ENCODE peak calls at places on chromosomes 3 and 15, in five cellular contexts. K is mesenchymal stem cell, L is SK-N-SH, P is PC-9, U is MM.1S. R is an unnamed sample. For H3K36me3, the result is how much of the 10 kb centered on the place peaks cover.

GRCh38 chr3:14317057-14317553 is 85.3 kb upstream of the SLC6A6 start:
- DNase-seq in K (no peak), L (no peak), P (peak), U (no peak), R (peak)

GRCh38 chr3:12227833-12228232 is 61.0 kb upstream of the PPARG start:
- DNase-seq in K (peak), L (no peak), P (peak), U (no peak), R (peak)

GRCh38 chr3:108662141-108662738 is 72.7 kb downstream of the DZIP3 start:
- DNase-seq in K (peak), L (peak), P (peak), U (peak), R (peak)

GRCh38 chr3:16071246-16071645 is 103.2 kb upstream of the GALNT15 start:
- DNase-seq in K (no peak), L (no peak), P (no peak), U (no peak), R (no peak)

GRCh38 chr15:100221461-100222348 is 120.1 kb downstream of the ADAMTS17 start:
- DNase-seq in K (no peak), L (no peak), P (no peak), U (no peak), R (no peak)

GRCh38 chr3:88123526-88123925 is 26.2 kb upstream of the C3orf38 start:
- DNase-seq in K (no peak), L (no peak), P (no peak), U (no peak), R (no peak)

GRCh38 chr15:97745481-97746071 is 214.9 kb upstream of the ARRDC4 start:
- DNase-seq in K (peak), L (peak), P (no peak), U (peak), R (no peak)

GRCh38 chr15:66832679-66833078 is 130.6 kb downstream of the SMAD6 start:
- DNase-seq in K (peak), L (no peak), P (peak), U (no peak), R (no peak)

GRCh38 chr3:170751083-170751893 is 118.7 kb downstream of the RPL22L1 start:
- DNase-seq in K (peak), L (no peak), P (peak), U (no peak), R (no peak)

GRCh38 chr3:97984061-97984460 is 11.8 kb upstream of the RIOX2 start:
- DNase-seq in K (no peak), L (no peak), P (no peak), U (no peak), R (no peak)

GRCh38 chr3:75192065-75192658 is 472.0 kb upstream of the FRG2C start:
- DNase-seq in K (peak), L (peak), P (no peak), U (peak), R (no peak)

GRCh38 chr3:160401301-160402095 is 2.0 kb downstream of the SMC4 start:
- DNase-seq in K (peak), L (no peak), P (peak), U (peak), R (peak)

GRCh38 chr3:191566469-191566868 is 105.5 kb downstream of the PYDC2 start:
- DNase-seq in K (peak), L (no peak), P (no peak), U (no peak), R (no peak)

GRCh38 chr3:20073068-20073467 is 32.8 kb downstream of the KAT2B start:
- DNase-seq in K (no peak), L (no peak), P (no peak), U (no peak), R (no peak)

GRCh38 chr3:149536429-149536828 is 61.9 kb downstream of the TM4SF4 start:
- DNase-seq in K (peak), L (peak), P (no peak), U (no peak), R (no peak)

GRCh38 chr3:12175844-12176453 is 17.2 kb upstream of the TIMP4 start:
- DNase-seq in K (peak), L (peak), P (no peak), U (peak), R (peak)

GRCh38 chr3:86991482-86991815 is 500 bp upstream of the VGLL3 start:
- DNase-seq in K (no peak), L (no peak), P (no peak), U (no peak), R (no peak)

GRCh38 chr3:160616721-160617120 is 51.4 kb upstream of the KPNA4 start:
- DNase-seq in K (peak), L (no peak), P (peak), U (no peak), R (no peak)

GRCh38 chr3:23856286-23856685 is 50.5 kb downstream of the UBE2E1 start:
- DNase-seq in K (peak), L (no peak), P (no peak), U (no peak), R (no peak)

GRCh38 chr3:14460342-14461005 is 58.1 kb downstream of the SLC6A6 start:
- DNase-seq in K (peak), L (no peak), P (no peak), U (no peak), R (peak)

GRCh38 chr15:79826800-79827199 is 70.0 kb downstream of the MTHFS start:
- DNase-seq in K (no peak), L (no peak), P (no peak), U (no peak), R (no peak)

GRCh38 chr15:69031013-69032001 is 16.8 kb downstream of the NOX5 start:
- DNase-seq in K (peak), L (peak), P (no peak), U (no peak), R (peak)

GRCh38 chr15:76386178-76386577 is 49.6 kb downstream of the ISL2 start:
- DNase-seq in K (no peak), L (no peak), P (no peak), U (no peak), R (no peak)

GRCh38 chr15:66369773-66370651 is 13.5 kb upstream of the TIPIN start:
- DNase-seq in K (peak), L (no peak), P (peak), U (peak), R (peak)

GRCh38 chr3:177529716-177530335 is 332.5 kb upstream of the TBL1XR1 start:
- DNase-seq in K (peak), L (no peak), P (no peak), U (no peak), R (no peak)

GRCh38 chr3:161348791-161349400 is 22.4 kb downstream of the SPTSSB start:
- DNase-seq in K (peak), L (no peak), P (no peak), U (peak), R (no peak)

GRCh38 chr3:65666426-65667091 is 372.2 kb downstream of the MAGI1 start:
- DNase-seq in K (no peak), L (no peak), P (no peak), U (no peak), R (no peak)

GRCh38 chr3:128485283-128486156 is 7.5 kb downstream of the GATA2 start:
- DNase-seq in K (no peak), L (no peak), P (no peak), U (no peak), R (peak)

GRCh38 chr3:8651418-8652322 is 7.1 kb upstream of the SSUH2 start:
- DNase-seq in K (no peak), L (peak), P (no peak), U (no peak), R (no peak)

GRCh38 chr15:69296606-69297005 is 2.1 kb upstream of the PAQR5 start:
- DNase-seq in K (no peak), L (no peak), P (no peak), U (no peak), R (no peak)

GRCh38 chr15:78536134-78536533 is 4.1 kb upstream of the PSMA4 start:
- DNase-seq in K (peak), L (no peak), P (no peak), U (peak), R (no peak)

GRCh38 chr3:36175113-36175812 is 205.0 kb upstream of the STAC start:
- DNase-seq in K (no peak), L (no peak), P (no peak), U (no peak), R (no peak)

GRCh38 chr3:42829083-42829627 is 19.9 kb downstream of the ACKR2 start:
- DNase-seq in K (no peak), L (no peak), P (peak), U (no peak), R (no peak)

GRCh38 chr3:120160050-120160449 is 65.8 kb upstream of the GSK3B start:
- DNase-seq in K (peak), L (no peak), P (peak), U (no peak), R (peak)

GRCh38 chr15:69634860-69635259 is 182.2 kb downstream of the RPLP1 start:
- DNase-seq in K (no peak), L (no peak), P (no peak), U (no peak), R (no peak)

GRCh38 chr3:45654344-45654934 is 34.8 kb upstream of the SACM1L start:
- DNase-seq in K (no peak), L (no peak), P (no peak), U (peak), R (no peak)

GRCh38 chr3:60086811-60087210 is 1037.0 kb upstream of the CFAP20DC start:
- DNase-seq in K (peak), L (no peak), P (no peak), U (no peak), R (no peak)

GRCh38 chr3:108017587-108017986 is 73.2 kb downstream of the CD47 start:
- DNase-seq in K (no peak), L (no peak), P (no peak), U (no peak), R (no peak)

GRCh38 chr15:89377842-89378698 is 43.4 kb upstream of the POLG start:
- DNase-seq in K (no peak), L (no peak), P (peak), U (no peak), R (no peak)
- H3K27ac ChIP-seq in K (no peak), L (no peak), P (peak), U (no peak), R (no peak)

GRCh38 chr15:55587321-55588069 is 650 bp downstream of the PYGO1 start:
- DNase-seq in K (peak), L (peak), P (no peak), U (peak), R (peak)

GRCh38 chr15:55588070-55588817 is at the start of gene PYGO1:
- DNase-seq in K (peak), L (peak), P (peak), U (peak), R (peak)

GRCh38 chr15:55589297-55589696 is 1.2 kb upstream of the PYGO1 start:
- DNase-seq in K (peak), L (peak), P (no peak), U (no peak), R (peak)

GRCh38 chr15:55588818-55589122 is 625 bp upstream of the PYGO1 start:
- DNase-seq in K (no peak), L (no peak), P (no peak), U (no peak), R (peak)

GRCh38 chr15:55586808-55587207 is 1.3 kb downstream of the PYGO1 start:
- DNase-seq in K (peak), L (no peak), P (no peak), U (no peak), R (peak)
- H2AFZ ChIP-seq in K (no peak), L (peak), P (peak), U (no peak), R (peak)

DNA sequence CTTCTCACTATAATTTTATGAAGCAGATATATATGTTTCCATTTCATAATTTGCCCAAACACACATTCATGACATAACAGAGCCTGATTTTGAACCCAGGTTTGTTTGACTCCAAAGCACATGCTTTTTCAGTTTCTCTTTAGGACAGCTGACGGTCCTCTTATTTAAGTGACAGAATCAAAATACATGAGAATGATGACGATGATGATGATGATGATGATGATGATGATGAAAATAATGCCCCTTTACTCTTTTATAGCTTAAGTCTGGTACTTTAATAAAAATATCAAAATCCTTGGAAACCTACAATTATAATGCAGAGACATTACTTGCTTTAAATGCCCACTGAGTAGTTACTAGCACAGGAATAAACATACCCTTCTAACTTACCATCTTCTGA is 15.3 kb downstream of the COPB2 start:
- DNase-seq in K (no peak), L (no peak), P (no peak), U (no peak), R (no peak)
- H3K36me3 ChIP-seq in K (half or more), L (half or more), P (half or more), U (under half), R (half or more)

GRCh38 chr3:182981038-182981380 is 671 bp upstream of the DCUN1D1 start:
- DNase-seq in K (no peak), L (no peak), P (no peak), U (no peak), R (no peak)

GRCh38 chr3:182978387-182978786 is 2.0 kb downstream of the DCUN1D1 start:
- DNase-seq in K (no peak), L (no peak), P (no peak), U (no peak), R (no peak)

GRCh38 chr3:182979103-182979697 is 1.1 kb downstream of the DCUN1D1 start:
- DNase-seq in K (peak), L (no peak), P (no peak), U (peak), R (no peak)

GRCh38 chr3:182979719-182980191 is 583 bp downstream of the DCUN1D1 start:
- DNase-seq in K (peak), L (peak), P (no peak), U (peak), R (peak)

DNA sequence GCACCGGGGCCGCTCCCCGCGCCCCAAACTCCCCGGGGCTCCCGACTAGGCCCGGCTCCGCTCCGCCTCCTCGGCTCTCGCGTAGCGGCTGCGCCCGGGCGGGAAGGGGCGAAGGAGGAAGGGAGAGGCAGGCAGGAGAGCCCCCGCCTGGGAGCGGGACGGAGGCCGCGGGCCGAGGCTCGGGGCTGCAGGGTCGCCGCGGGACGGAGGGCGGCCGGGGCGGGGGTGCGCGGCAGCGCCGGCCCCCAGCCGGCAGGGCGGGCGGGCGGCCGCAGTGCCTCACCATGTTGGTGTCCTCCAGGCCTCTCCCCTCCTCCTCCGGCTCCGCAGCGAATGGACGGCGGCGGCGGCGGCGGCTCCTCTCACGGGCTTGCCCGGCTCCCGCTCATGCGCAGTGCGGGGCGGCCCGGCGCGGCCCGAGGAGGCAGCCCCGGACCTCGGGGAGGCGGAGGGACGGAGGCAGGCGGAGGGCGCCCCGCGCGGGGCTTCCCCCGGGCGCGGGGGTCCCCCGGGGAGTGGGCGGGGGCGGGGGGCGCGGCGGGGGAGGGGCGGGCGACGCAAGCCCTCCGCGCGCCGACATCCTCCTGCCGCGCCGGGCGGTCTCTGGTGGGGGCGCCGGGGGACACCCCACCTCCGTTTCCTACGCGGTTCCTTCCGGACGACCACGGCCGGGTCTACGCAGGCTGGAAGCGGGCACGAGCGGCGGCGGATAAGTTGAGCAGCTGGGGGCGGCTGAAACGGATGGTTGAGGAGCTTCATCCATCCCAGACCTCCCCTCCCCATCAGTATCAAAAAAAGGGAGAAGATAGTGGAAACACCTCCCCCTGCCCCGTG is at the start of gene DCUN1D1:
- DNase-seq in K (peak), L (peak), P (peak), U (peak), R (peak)
- H3K27ac ChIP-seq in K (no peak), L (peak), P (no peak), U (no peak), R (peak)

DNA sequence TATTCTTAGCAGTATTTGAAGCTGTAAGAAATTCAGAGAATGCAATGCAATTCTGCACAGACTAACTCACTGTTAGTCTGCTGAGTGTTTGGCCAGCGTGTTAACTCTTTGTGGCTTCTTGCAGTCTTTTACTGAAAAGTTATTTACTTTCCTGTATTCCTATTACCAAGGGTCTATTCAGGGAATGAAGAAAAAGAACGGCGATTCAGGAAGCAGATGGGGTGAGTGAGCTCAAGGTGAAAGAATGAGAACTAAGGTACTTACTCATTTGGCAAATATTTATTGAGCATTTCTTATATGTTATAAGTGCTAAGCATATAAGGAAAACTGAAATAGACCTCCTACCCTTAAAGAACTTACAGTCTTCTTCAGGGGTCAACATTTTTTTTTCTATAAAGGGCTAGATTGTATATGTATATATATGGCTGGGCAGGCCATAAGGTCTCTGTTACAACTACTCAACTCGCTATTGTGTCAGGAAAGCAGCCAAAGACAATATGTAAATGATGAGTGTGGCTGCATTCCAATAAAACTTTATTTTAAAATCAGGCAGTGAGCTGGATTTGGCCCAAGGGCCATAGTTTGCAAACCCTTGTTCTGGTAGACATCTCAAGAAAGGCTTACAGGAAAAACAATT is 271.9 kb upstream of the GADL1 start:
- DNase-seq in K (peak), L (no peak), P (peak), U (no peak), R (peak)
- H2AFZ ChIP-seq in K (no peak), L (no peak), P (no peak), U (no peak), R (no peak)

GRCh38 chr3:194620192-194620591 is 13.0 kb downstream of the TMEM44 start:
- DNase-seq in K (no peak), L (no peak), P (no peak), U (no peak), R (no peak)

GRCh38 chr3:194624956-194625355 is 8.3 kb downstream of the TMEM44 start:
- DNase-seq in K (no peak), L (no peak), P (no peak), U (no peak), R (no peak)

GRCh38 chr3:194621947-194622346 is 11.3 kb downstream of the TMEM44 start:
- DNase-seq in K (no peak), L (no peak), P (no peak), U (no peak), R (peak)

GRCh38 chr3:194623449-194624290 is 9.5 kb downstream of the TMEM44 start:
- DNase-seq in K (no peak), L (no peak), P (no peak), U (no peak), R (peak)

GRCh38 chr3:194622621-194623360 is 10.4 kb downstream of the TMEM44 start:
- DNase-seq in K (no peak), L (no peak), P (no peak), U (no peak), R (peak)
- H3K36me3 ChIP-seq in K (half or more), L (under half), P (under half), U (under half), R (half or more)

GRCh38 chr15:63857459-63857856 is 23.7 kb upstream of the HERC1 start:
- DNase-seq in K (no peak), L (peak), P (no peak), U (no peak), R (no peak)

GRCh38 chr15:63858448-63858847 is 24.7 kb upstream of the HERC1 start:
- DNase-seq in K (no peak), L (no peak), P (no peak), U (no peak), R (no peak)

GRCh38 chr15:63858881-63859280 is 25.1 kb upstream of the HERC1 start:
- DNase-seq in K (peak), L (no peak), P (peak), U (no peak), R (no peak)

GRCh38 chr15:63855735-63856134 is 22.0 kb upstream of the HERC1 start:
- DNase-seq in K (no peak), L (no peak), P (no peak), U (no peak), R (no peak)

DNA sequence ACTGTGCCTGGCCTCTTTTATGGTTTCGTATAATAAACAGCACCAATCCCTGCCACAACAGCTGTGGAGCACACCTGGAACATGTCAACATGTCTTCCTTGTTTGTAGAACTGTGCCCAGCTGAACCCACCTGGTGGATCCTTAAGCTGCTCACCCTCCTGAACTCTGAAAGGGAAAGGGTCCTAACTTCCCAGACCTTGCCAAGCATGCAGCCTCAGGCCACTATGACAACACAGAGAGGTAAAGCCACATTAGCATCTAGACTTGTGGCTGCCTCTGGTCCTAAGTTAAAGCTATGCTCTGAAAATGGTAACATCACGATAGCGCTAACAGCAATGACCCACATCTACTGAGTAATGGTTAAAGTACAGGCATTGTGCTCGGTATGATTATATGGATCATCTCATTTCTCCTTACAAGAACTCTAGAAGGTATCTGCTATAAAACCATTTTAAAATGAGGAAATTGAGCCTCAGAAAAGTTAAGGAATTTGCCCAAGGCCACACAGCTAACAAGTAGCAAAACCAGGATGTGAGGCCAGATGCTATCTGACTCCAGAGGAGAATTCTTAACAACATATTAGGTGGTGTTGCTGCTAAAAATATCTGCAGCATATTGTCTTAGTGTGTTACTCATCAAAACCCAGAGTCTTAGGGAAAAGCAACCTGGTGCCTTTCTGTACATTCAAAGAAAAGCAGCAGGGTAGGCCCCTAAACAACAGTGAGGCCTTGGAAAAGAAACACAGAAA is 23.1 kb upstream of the HERC1 start:
- DNase-seq in K (peak), L (no peak), P (peak), U (no peak), R (no peak)
- H3K27ac ChIP-seq in K (no peak), L (peak), P (peak), U (no peak), R (no peak)

R was measured in osteoblast.